ENCODE peak calls at places on chromosomes 2 and 18, in eight cellular contexts. H is NCI-H1930; P is lower lobe of right lung; K is stimulated activated CD8-positive, alpha-beta memory T cell treated with anti-CD3 and anti-CD28 coated beads, Interleukin-4, amount 100 ng/mL, for 1 hour; F is psoas muscle; I is NCI-H187 treated with DMSO at 0.1 percent for 48 hours; U is hypothalamus; V is brain microvascular endothelial cell. G is an unnamed sample.

GRCh38 chr2:106316937-106317336 is 122.8 kb upstream of the UXS1 start:
- DNase-seq in H (no peak), P (no peak), K (no peak), F (no peak), I (no peak), U (no peak), V (no peak), G (no peak)

GRCh38 chr18:29184654-29185053 is 1007.7 kb upstream of the CDH2 start:
- DNase-seq in H (no peak), P (no peak), K (no peak), F (no peak), I (no peak), U (no peak), V (peak), G (peak)

GRCh38 chr2:149145314-149146295 is 107.1 kb downstream of the LYPD6B start:
- DNase-seq in H (no peak), P (no peak), K (no peak), F (no peak), I (no peak), U (no peak), V (no peak), G (no peak)

GRCh38 chr2:42095923-42096408 is 48.1 kb downstream of the PKDCC start:
- DNase-seq in H (peak), P (peak), K (no peak), F (peak), I (peak), U (peak), V (peak), G (peak)

GRCh38 chr2:10185046-10185445 is 62.5 kb downstream of the RRM2 start:
- DNase-seq in H (no peak), P (no peak), K (no peak), F (no peak), I (no peak), U (no peak), V (no peak), G (no peak)

GRCh38 chr2:44490726-44491125 is 129.0 kb downstream of the CAMKMT start:
- DNase-seq in H (no peak), P (no peak), K (no peak), F (no peak), I (no peak), U (no peak), V (no peak), G (no peak)

GRCh38 chr2:20428717-20429490 is 18.0 kb upstream of the RHOB start:
- DNase-seq in H (no peak), P (no peak), K (no peak), F (no peak), I (no peak), U (no peak), V (no peak), G (no peak)

GRCh38 chr2:160721089-160722040 is 227.8 kb upstream of the RBMS1 start:
- DNase-seq in H (no peak), P (no peak), K (no peak), F (no peak), I (no peak), U (no peak), V (no peak), G (no peak)

GRCh38 chr2:30807249-30807648 is at the start of gene CAPN13:
- DNase-seq in H (peak), P (no peak), K (no peak), F (no peak), I (no peak), U (no peak), V (no peak), G (no peak)

GRCh38 chr2:42333579-42333978 is 27.4 kb downstream of the COX7A2L start:
- DNase-seq in H (no peak), P (no peak), K (no peak), F (no peak), I (no peak), U (no peak), V (no peak), G (no peak)

GRCh38 chr2:215870088-215870490 is 143.3 kb downstream of the MREG start:
- DNase-seq in H (no peak), P (no peak), K (no peak), F (peak), I (no peak), U (no peak), V (peak), G (no peak)

GRCh38 chr2:69997296-69998184 is 36.1 kb upstream of the ASPRV1 start:
- DNase-seq in H (no peak), P (peak), K (no peak), F (peak), I (no peak), U (no peak), V (peak), G (peak)

GRCh38 chr2:138275881-138276280 is 225.7 kb upstream of the SPOPL start:
- DNase-seq in H (no peak), P (no peak), K (no peak), F (no peak), I (no peak), U (no peak), V (no peak), G (peak)

GRCh38 chr2:159971365-159972122 is 90.9 kb downstream of the PLA2R1 start:
- DNase-seq in H (peak), P (no peak), K (no peak), F (no peak), I (no peak), U (no peak), V (no peak), G (no peak)

GRCh38 chr2:31365348-31365747 is 49.2 kb downstream of the XDH start:
- DNase-seq in H (no peak), P (no peak), K (no peak), F (no peak), I (no peak), U (no peak), V (no peak), G (no peak)

GRCh38 chr2:225398372-225398771 is 1.1 kb upstream of the NYAP2 start:
- DNase-seq in H (no peak), P (no peak), K (no peak), F (no peak), I (peak), U (no peak), V (no peak), G (no peak)

GRCh38 chr2:164495491-164496223 is 125.6 kb downstream of the GRB14 start:
- DNase-seq in H (no peak), P (no peak), K (no peak), F (no peak), I (no peak), U (peak), V (peak), G (peak)

GRCh38 chr2:237143676-237144440 is 58.2 kb downstream of the COPS8 start:
- DNase-seq in H (no peak), P (no peak), K (no peak), F (no peak), I (no peak), U (no peak), V (no peak), G (no peak)

GRCh38 chr2:233267516-233268245 is 16.2 kb downstream of the ATG16L1 start:
- DNase-seq in H (no peak), P (no peak), K (peak), F (peak), I (no peak), U (no peak), V (no peak), G (no peak)

GRCh38 chr18:50287028-50287440 is 458 bp downstream of the CXXC1 start:
- DNase-seq in H (no peak), P (no peak), K (no peak), F (peak), I (no peak), U (no peak), V (no peak), G (no peak)

GRCh38 chr2:24586955-24587354 is 95.9 kb downstream of the NCOA1 start:
- DNase-seq in H (no peak), P (no peak), K (no peak), F (no peak), I (no peak), U (no peak), V (no peak), G (no peak)

GRCh38 chr2:10741139-10741538 is 19.7 kb downstream of the ATP6V1C2 start:
- DNase-seq in H (no peak), P (no peak), K (no peak), F (no peak), I (no peak), U (no peak), V (no peak), G (no peak)

GRCh38 chr2:146916914-146917313 is 927.9 kb upstream of the ACVR2A start:
- DNase-seq in H (no peak), P (no peak), K (no peak), F (no peak), I (no peak), U (no peak), V (no peak), G (no peak)

GRCh38 chr2:217951521-217952247 is 51.1 kb downstream of the TNS1 start:
- DNase-seq in H (no peak), P (peak), K (no peak), F (peak), I (no peak), U (no peak), V (no peak), G (no peak)

GRCh38 chr18:48409591-48410094 is 460 bp upstream of the ZBTB7C start:
- DNase-seq in H (no peak), P (peak), K (no peak), F (peak), I (no peak), U (peak), V (no peak), G (peak)

GRCh38 chr18:58541789-58542425 is 87.0 kb downstream of the ALPK2 start:
- DNase-seq in H (no peak), P (no peak), K (no peak), F (no peak), I (no peak), U (no peak), V (peak), G (peak)

GRCh38 chr2:41904459-41904858 is 143.4 kb upstream of the PKDCC start:
- DNase-seq in H (no peak), P (no peak), K (no peak), F (no peak), I (no peak), U (no peak), V (no peak), G (no peak)

GRCh38 chr2:47414682-47415458 is 11.9 kb downstream of the MSH2 start:
- DNase-seq in H (no peak), P (no peak), K (no peak), F (no peak), I (no peak), U (no peak), V (no peak), G (no peak)

GRCh38 chr2:206260427-206261012 is 13.9 kb upstream of the ZDBF2 start:
- DNase-seq in H (no peak), P (no peak), K (no peak), F (no peak), I (no peak), U (no peak), V (peak), G (peak)

GRCh38 chr18:75249192-75249551 is 38.6 kb downstream of the TSHZ1 start:
- DNase-seq in H (no peak), P (no peak), K (no peak), F (no peak), I (no peak), U (no peak), V (no peak), G (no peak)

G was measured in Daoy.